ENCODE peak calls at places on chromosome 15, in nine cellular contexts. I is GM13976, P is thoracic aorta, E is psoas muscle, W is D721Med, X is AG04450, D is GM12878, K is heart right ventricle, A is IMR-90. T is an unnamed sample.

GRCh38 chr15:76310470-76311070 is 699 bp downstream of the ETFA start:
- DNase-seq in A (no peak), X (no peak), P (no peak), K (no peak), D (no peak), I (peak; percentile 44), E (no peak), W (no peak), T (peak; percentile 48)

GRCh38 chr15:58988011-58988785 is 735 bp downstream of the RNF111 start:
- DNase-seq in P (peak; percentile 19), E (peak; percentile 74), D (no peak), K (peak; percentile 79), W (peak; percentile 40), X (no peak), A (peak; percentile 28), I (peak; percentile 73), T (peak; percentile 62)

GRCh38 chr15:85485956-85486567 is 105.7 kb downstream of the AKAP13 start:
- DNase-seq in K (peak; percentile 67), X (peak; percentile 58), E (no peak), A (peak; percentile 81), W (peak; percentile 41), D (peak; percentile 59), P (peak; percentile 27), I (peak; percentile 77), T (peak; percentile 32)

GRCh38 chr15:29098652-29099051 is 171.0 kb downstream of the NSMCE3 start:
- DNase-seq in X (no peak), W (no peak), K (no peak), A (no peak), P (no peak), D (no peak), E (no peak), I (no peak), T (no peak)

GRCh38 chr15:69080203-69080957 is 65.9 kb downstream of the NOX5 start:
- DNase-seq in D (no peak), K (no peak), I (no peak), P (no peak), W (no peak), A (no peak), X (no peak), E (no peak), T (no peak)

GRCh38 chr15:100711479-100712130 is 109.2 kb downstream of the ASB7 start:
- DNase-seq in E (no peak), P (no peak), K (no peak), W (no peak), X (no peak), D (no peak), A (peak; percentile 22), I (no peak), T (peak; percentile 27)

GRCh38 chr15:64285871-64286270 is 70.1 kb downstream of the CSNK1G1 start:
- DNase-seq in A (no peak), D (no peak), P (no peak), E (no peak), K (no peak), I (no peak), W (no peak), X (no peak), T (no peak)

GRCh38 chr15:100809151-100809550 is 70.5 kb upstream of the ALDH1A3 start:
- DNase-seq in A (no peak), E (no peak), I (no peak), D (no peak), W (no peak), P (no peak), X (no peak), K (no peak), T (no peak)

GRCh38 chr15:41932511-41932910 is 38.7 kb upstream of the SPTBN5 start:
- DNase-seq in K (no peak), W (no peak), P (no peak), X (no peak), E (no peak), I (no peak), D (no peak), A (no peak), T (no peak)

GRCh38 chr15:68639926-68640600 is 61.3 kb downstream of the CORO2B start:
- DNase-seq in P (no peak), W (no peak), X (no peak), I (no peak), E (no peak), K (no peak), D (no peak), A (no peak), T (no peak)

GRCh38 chr15:62125763-62126162 is 39.3 kb downstream of the C2CD4B start:
- DNase-seq in X (no peak), P (no peak), K (peak; percentile 38), D (no peak), E (no peak), A (peak; percentile 50), W (no peak), I (no peak), T (no peak)

GRCh38 chr15:88255496-88256171 is 905 bp downstream of the NTRK3 start:
- DNase-seq in I (no peak), E (peak; percentile 51), D (no peak), K (no peak), P (no peak), X (no peak), W (peak; percentile 54), A (peak; percentile 20), T (peak; percentile 81)

DNA sequence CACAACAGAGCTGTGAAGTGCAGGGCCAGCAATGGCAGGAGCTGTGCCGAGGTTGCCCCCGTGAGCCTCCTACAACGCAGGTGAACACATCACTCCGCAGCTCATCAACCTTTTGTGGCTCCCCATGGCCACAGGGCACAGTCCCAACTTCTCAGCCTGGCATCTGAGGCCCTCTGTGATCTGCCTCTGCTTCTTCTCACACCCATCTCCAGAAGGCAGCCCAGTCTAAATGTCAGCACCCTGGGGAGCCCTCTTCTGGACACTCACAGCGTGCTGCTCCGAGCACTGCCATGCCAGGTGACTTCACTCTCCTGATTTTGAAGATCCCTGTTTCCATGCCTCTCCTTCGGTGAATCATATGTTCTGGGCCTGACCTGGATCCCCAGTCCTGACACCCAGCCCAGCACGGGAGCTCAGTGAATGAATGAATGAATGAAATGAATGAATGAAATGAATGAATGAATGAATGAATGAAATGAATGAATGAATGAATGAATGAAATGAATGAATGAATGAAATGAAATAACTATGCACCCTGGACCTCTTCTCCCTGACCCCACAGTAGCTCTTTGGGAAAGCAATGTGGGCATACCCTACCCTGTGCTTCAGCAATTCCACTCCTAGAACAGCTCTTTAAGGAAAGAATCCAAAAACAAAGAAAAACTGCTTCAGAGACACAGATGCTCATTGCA is 17.9 kb upstream of the SKIC8 start:
- DNase-seq in X (no peak), W (no peak), D (no peak), E (no peak), A (no peak), I (no peak), K (no peak), P (no peak), T (no peak)
- TF ChIP-seq CTCF in X (no peak), W (peak; percentile 11), D (no peak), E (no peak), A (no peak), I (no peak), K (no peak), P (no peak), T (no peak)

DNA sequence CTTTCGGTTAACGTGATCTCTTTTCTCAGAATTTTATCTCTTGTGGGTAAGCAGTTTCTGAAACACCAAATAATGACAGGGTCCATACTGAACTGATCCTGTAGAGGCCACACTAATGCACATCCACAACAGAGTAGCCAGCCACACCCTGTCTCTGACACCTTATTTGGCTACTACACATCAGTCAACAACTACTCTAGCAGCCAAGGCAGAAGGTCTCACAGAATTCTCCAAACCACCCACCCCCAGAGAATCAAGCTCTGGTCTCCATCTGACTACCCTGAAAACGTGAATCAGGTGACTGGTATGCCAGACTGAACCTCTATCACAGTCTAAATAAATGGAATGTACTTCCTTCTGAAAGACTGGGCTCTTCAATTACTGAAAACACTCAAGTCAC is 38.0 kb downstream of the EDC3 start:
- DNase-seq in E (no peak), W (no peak), I (no peak), K (no peak), X (no peak), D (no peak), A (peak; percentile 52), P (no peak), T (no peak)
- TF ChIP-seq CTCF in E (no peak), W (no peak), I (no peak), K (no peak), X (no peak), D (no peak), A (no peak), P (no peak), T (no peak)

DNA sequence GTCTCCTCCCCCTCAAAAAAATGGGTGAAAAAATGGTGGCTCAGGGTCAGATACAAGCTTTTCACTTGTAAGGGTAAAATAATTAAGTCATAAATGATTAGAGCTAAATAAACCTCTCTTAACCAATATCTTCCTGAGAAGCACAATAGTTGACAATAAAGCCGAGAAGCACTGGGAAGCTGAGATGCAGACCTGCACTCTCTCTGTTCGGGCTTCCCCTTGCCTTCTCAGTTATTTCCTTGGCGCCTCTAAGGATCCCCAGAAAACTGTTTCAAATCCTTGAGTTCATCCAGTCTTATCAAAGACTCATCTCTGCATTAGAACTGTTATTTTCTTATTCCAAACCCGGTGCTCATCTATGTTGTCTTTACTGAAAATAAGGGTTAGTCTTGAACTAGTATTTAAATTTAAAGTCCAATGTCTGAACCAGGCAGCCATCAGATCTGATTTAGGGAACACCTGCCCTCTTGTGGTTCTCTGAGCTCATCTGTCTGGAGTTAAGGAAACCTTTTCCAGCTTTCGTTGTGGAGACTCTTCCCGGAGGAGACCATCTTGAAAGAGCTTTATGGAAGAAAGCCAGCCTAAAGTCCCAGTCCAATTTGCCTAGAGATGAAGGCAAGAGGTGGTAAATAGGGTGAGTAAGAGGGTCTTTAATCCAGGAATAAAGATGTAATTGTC is 256.4 kb upstream of the MCTP2 start:
- DNase-seq in E (no peak), A (peak; percentile 5), X (peak; percentile 16), W (no peak), I (no peak), D (no peak), K (no peak), P (no peak), T (no peak)
- TF ChIP-seq CTCF in E (peak; percentile 43), A (no peak), X (peak; percentile 58), W (peak; percentile 76), I (no peak), D (no peak), K (no peak), P (no peak), T (peak; percentile 53)

DNA sequence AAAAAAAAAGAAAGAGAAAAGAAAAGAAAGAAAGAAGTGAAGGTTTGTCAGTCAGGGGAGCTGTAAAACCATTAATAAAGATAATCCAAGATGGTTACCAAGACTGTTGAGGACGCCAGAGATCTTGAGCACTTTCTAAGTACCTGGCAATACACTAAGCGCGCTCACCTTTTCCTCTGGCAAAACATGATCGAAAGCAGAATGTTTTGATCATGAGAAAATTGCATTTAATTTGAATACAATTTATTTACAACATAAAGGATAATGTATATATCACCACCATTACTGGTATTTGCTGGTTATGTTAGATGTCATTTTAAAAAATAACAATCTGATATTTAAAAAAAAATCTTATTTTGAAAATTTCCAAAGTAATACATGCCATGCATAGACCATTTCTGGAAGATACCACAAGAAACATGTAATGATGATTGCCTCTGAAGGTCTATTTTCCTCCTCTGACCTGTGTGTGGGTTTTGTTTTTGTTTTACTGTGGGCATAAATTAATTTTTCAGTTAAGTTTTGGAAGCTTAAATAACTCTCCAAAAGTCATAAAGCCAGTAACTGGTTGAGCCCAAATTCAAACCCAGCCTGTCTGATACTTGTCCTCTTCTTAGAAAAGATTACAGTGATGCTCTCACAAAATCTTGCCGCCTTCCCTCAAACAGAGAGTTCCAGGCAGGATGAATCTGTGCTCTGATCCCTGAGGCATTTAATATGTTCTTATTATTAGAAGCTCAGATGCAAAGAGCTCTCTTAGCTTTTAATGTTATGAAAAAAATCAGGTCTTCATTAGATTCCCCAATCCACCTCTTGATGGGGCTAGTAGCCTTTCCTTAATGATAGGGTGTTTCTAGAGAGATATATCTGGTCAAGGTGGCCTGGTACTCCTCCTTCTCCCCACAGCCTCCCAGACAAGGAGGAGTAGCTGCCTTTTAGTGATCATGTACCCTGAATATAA is 2.0 kb downstream of the B2M start:
- DNase-seq in D (no peak), K (no peak), E (no peak), W (no peak), A (peak; percentile 43), X (no peak), P (no peak), I (no peak), T (no peak)
- TF ChIP-seq CTCF in D (peak; percentile 25), K (no peak), E (peak; percentile 32), W (peak; percentile 26), A (peak; percentile 51), X (peak; percentile 40), P (no peak), I (no peak), T (no peak)